ENCODE peak calls at places on chromosomes 6 and 20, in four cellular contexts. T is CD4-positive, alpha-beta memory T cell; O is ovary; W is A673. G is an unnamed sample.

GRCh38 chr6:118800394-118801071 is 93.4 kb upstream of the ASF1A start:
- DNase-seq in T (peak; percentile 88), W (peak; percentile 90), O (peak; percentile 84), G (peak; percentile 77)

GRCh38 chr20:17618673-17619013 is 48.8 kb downstream of the DSTN start:
- DNase-seq in O (no peak), T (no peak), W (no peak), G (no peak)

GRCh38 chr6:24719125-24719931 is at the start of gene C6orf62:
- DNase-seq in T (peak; percentile 78), W (peak; percentile 51), O (peak; percentile 25), G (no peak)

GRCh38 chr6:161257778-161258457 is 15.9 kb downstream of the AGPAT4 start:
- DNase-seq in T (no peak), O (no peak), W (no peak), G (no peak)

GRCh38 chr6:137497722-137498463 is 3.7 kb upstream of the OLIG3 start:
- DNase-seq in O (no peak), W (no peak), T (no peak), G (no peak)

GRCh38 chr6:127481628-127482027 is 22.4 kb upstream of the KIAA0408 start:
- DNase-seq in W (no peak), T (no peak), O (no peak), G (no peak)

GRCh38 chr6:78589426-78589825 is 277.9 kb upstream of the IRAK1BP1 start:
- DNase-seq in O (no peak), W (peak; percentile 24), T (no peak), G (no peak)

GRCh38 chr6:161400650-161401049 is 126.8 kb upstream of the AGPAT4 start:
- DNase-seq in O (no peak), T (no peak), W (no peak), G (no peak)

GRCh38 chr6:150142304-150142656 is 564 bp upstream of the PPP1R14C start:
- DNase-seq in T (no peak), O (no peak), W (peak; percentile 73), G (no peak)

GRCh38 chr20:63068711-63069367 is 62.1 kb upstream of the BHLHE23 start:
- DNase-seq in O (no peak), T (no peak), W (no peak), G (no peak)

GRCh38 chr20:57387945-57388351 is 3.2 kb upstream of the RBM38 start:
- DNase-seq in O (peak; percentile 21), W (no peak), T (no peak), G (no peak)

GRCh38 chr20:58877374-58878360 is 25.2 kb downstream of the GNAS start:
- DNase-seq in W (no peak), O (no peak), T (no peak), G (no peak)

GRCh38 chr6:146470091-146470770 is 73.4 kb upstream of the RAB32 start:
- DNase-seq in T (no peak), W (no peak), O (no peak), G (no peak)

GRCh38 chr6:43150051-43150751 is 20.9 kb upstream of the SRF start:
- DNase-seq in O (no peak), W (no peak), T (no peak), G (no peak)

GRCh38 chr6:33173228-33174180 is 18.8 kb downstream of the COL11A2 start:
- DNase-seq in O (no peak), W (no peak), T (no peak), G (no peak)

GRCh38 chr6:5457983-5458683 is 196.8 kb downstream of the FARS2 start:
- DNase-seq in T (no peak), O (no peak), W (no peak), G (no peak)

GRCh38 chr20:266604-267562 is 9.4 kb downstream of the DEFB132 start:
- DNase-seq in W (peak; percentile 92), O (peak; percentile 85), T (peak; percentile 87), G (peak; percentile 86)

GRCh38 chr6:6176132-6176531 is 144.3 kb downstream of the F13A1 start:
- DNase-seq in O (no peak), W (no peak), T (no peak), G (no peak)

GRCh38 chr20:14600527-14600926 is 263.1 kb upstream of the FLRT3 start:
- DNase-seq in W (no peak), T (no peak), O (no peak), G (no peak)

GRCh38 chr20:14599613-14600012 is 262.2 kb upstream of the FLRT3 start:
- DNase-seq in O (no peak), W (no peak), T (no peak), G (no peak)

GRCh38 chr20:14609328-14610221 is 272.2 kb upstream of the FLRT3 start:
- DNase-seq in T (no peak), O (no peak), W (no peak), G (no peak)

GRCh38 chr20:14604143-14604542 is 266.7 kb upstream of the FLRT3 start:
- DNase-seq in O (no peak), W (no peak), T (no peak), G (no peak)
- H3K27ac ChIP-seq in O (no peak overlapping the region), W (no peak overlapping the region), T (no peak overlapping the region), G (no peak overlapping the region)

GRCh38 chr20:52049001-52049731 is 142.4 kb downstream of the ZFP64 start:
- DNase-seq in W (no peak), O (no peak), T (no peak), G (no peak)
- H3K27ac ChIP-seq in W (peak overlapping the region; percentile 16), O (no peak overlapping the region), T (no peak overlapping the region), G (peak overlapping the region; percentile 4)

GRCh38 chr6:10400330-10400729 is 14.5 kb downstream of the TFAP2A start:
- DNase-seq in O (no peak), W (no peak), T (no peak), G (no peak)

GRCh38 chr6:10399451-10399850 is 15.4 kb downstream of the TFAP2A start:
- DNase-seq in O (no peak), T (no peak), W (no peak), G (no peak)

GRCh38 chr6:10402648-10403311 is 12.1 kb downstream of the TFAP2A start:
- DNase-seq in O (no peak), W (no peak), T (no peak), G (no peak)

GRCh38 chr6:10401632-10402223 is 13.1 kb downstream of the TFAP2A start:
- DNase-seq in T (no peak), O (no peak), W (no peak), G (no peak)

GRCh38 chr6:10401004-10401536 is 13.8 kb downstream of the TFAP2A start:
- DNase-seq in O (no peak), T (no peak), W (peak; percentile 86), G (no peak)
- H3K27ac ChIP-seq in O (no peak overlapping the region), T (no peak overlapping the region), W (peak overlapping the region; percentile 69), G (no peak overlapping the region)

GRCh38 chr6:109461733-109462526 is 6.4 kb upstream of the MICAL1 start:
- DNase-seq in T (no peak), O (no peak), W (no peak), G (no peak)
- H3K27ac ChIP-seq in T (no peak overlapping the region), O (no peak overlapping the region), W (no peak overlapping the region), G (no peak overlapping the region)

G was measured in coronary artery.